ENCODE peak calls at places on chromosome 18, in nine cellular contexts. One of them, this sample, is unnamed.

GRCh38 chr18:27378396-27379094 is 193.4 kb upstream of the CHST9 start:
- DNase-seq in kidney: no peak
- DNase-seq in HFFc6: no peak
- DNase-seq in B cell: no peak
- DNase-seq in AG04449: no peak
- DNase-seq in A673: no peak
- DNase-seq in MCF 10A: peak
- DNase-seq in astrocyte of the cerebellum: peak
- DNase-seq in right atrium auricular region: no peak
- DNase-seq in this sample: peak

GRCh38 chr18:57086163-57086562 is 60.7 kb upstream of the BOD1L2 start:
- DNase-seq in HFFc6: no peak
- DNase-seq in kidney: no peak
- DNase-seq in astrocyte of the cerebellum: no peak
- DNase-seq in A673: no peak
- DNase-seq in B cell: no peak
- DNase-seq in right atrium auricular region: no peak
- DNase-seq in MCF 10A: no peak
- DNase-seq in AG04449: no peak
- DNase-seq in this sample: no peak

GRCh38 chr18:71011389-71011788 is 722.5 kb downstream of the SOCS6 start:
- DNase-seq in HFFc6: no peak
- DNase-seq in B cell: no peak
- DNase-seq in MCF 10A: no peak
- DNase-seq in right atrium auricular region: no peak
- DNase-seq in AG04449: no peak
- DNase-seq in A673: no peak
- DNase-seq in kidney: no peak
- DNase-seq in astrocyte of the cerebellum: no peak
- DNase-seq in this sample: no peak

GRCh38 chr18:10032331-10032979 is 118.6 kb downstream of the VAPA start:
- DNase-seq in astrocyte of the cerebellum: no peak
- DNase-seq in HFFc6: no peak
- DNase-seq in B cell: peak
- DNase-seq in A673: no peak
- DNase-seq in right atrium auricular region: no peak
- DNase-seq in AG04449: no peak
- DNase-seq in MCF 10A: no peak
- DNase-seq in kidney: peak
- DNase-seq in this sample: peak

GRCh38 chr18:5890261-5890605 is 5.1 kb downstream of the TMEM200C start:
- DNase-seq in HFFc6: no peak
- DNase-seq in MCF 10A: no peak
- DNase-seq in B cell: no peak
- DNase-seq in kidney: peak
- DNase-seq in AG04449: no peak
- DNase-seq in A673: no peak
- DNase-seq in astrocyte of the cerebellum: no peak
- DNase-seq in right atrium auricular region: no peak
- DNase-seq in this sample: no peak

GRCh38 chr18:49639643-49640361 is 77.9 kb downstream of the LIPG start:
- DNase-seq in HFFc6: no peak
- DNase-seq in A673: no peak
- DNase-seq in MCF 10A: no peak
- DNase-seq in AG04449: no peak
- DNase-seq in B cell: no peak
- DNase-seq in astrocyte of the cerebellum: no peak
- DNase-seq in kidney: no peak
- DNase-seq in right atrium auricular region: no peak
- DNase-seq in this sample: no peak

GRCh38 chr18:30987479-30988241 is 54.9 kb downstream of the DSC3 start:
- DNase-seq in astrocyte of the cerebellum: no peak
- DNase-seq in A673: no peak
- DNase-seq in HFFc6: no peak
- DNase-seq in MCF 10A: peak
- DNase-seq in B cell: no peak
- DNase-seq in kidney: no peak
- DNase-seq in right atrium auricular region: no peak
- DNase-seq in AG04449: no peak
- DNase-seq in this sample: no peak

GRCh38 chr18:24200494-24200893 is 61.6 kb downstream of the CABYR start:
- DNase-seq in HFFc6: no peak
- DNase-seq in astrocyte of the cerebellum: no peak
- DNase-seq in MCF 10A: no peak
- DNase-seq in B cell: no peak
- DNase-seq in A673: no peak
- DNase-seq in kidney: no peak
- DNase-seq in AG04449: no peak
- DNase-seq in right atrium auricular region: no peak
- DNase-seq in this sample: no peak

GRCh38 chr18:68662779-68663178 is 52.1 kb downstream of the TMX3 start:
- DNase-seq in AG04449: no peak
- DNase-seq in B cell: no peak
- DNase-seq in HFFc6: peak
- DNase-seq in right atrium auricular region: no peak
- DNase-seq in MCF 10A: peak
- DNase-seq in astrocyte of the cerebellum: peak
- DNase-seq in kidney: no peak
- DNase-seq in A673: peak
- DNase-seq in this sample: no peak

GRCh38 chr18:40607741-40608140 is 1347.3 kb upstream of the PIK3C3 start:
- DNase-seq in HFFc6: no peak
- DNase-seq in B cell: no peak
- DNase-seq in AG04449: no peak
- DNase-seq in MCF 10A: no peak
- DNase-seq in astrocyte of the cerebellum: no peak
- DNase-seq in right atrium auricular region: no peak
- DNase-seq in kidney: no peak
- DNase-seq in A673: no peak
- DNase-seq in this sample: no peak

GRCh38 chr18:26771524-26771923 is 94.0 kb downstream of the AQP4 start:
- DNase-seq in HFFc6: no peak
- DNase-seq in MCF 10A: peak
- DNase-seq in astrocyte of the cerebellum: no peak
- DNase-seq in B cell: no peak
- DNase-seq in right atrium auricular region: no peak
- DNase-seq in kidney: no peak
- DNase-seq in AG04449: no peak
- DNase-seq in A673: no peak
- DNase-seq in this sample: no peak

GRCh38 chr18:35732652-35733051 is 151.1 kb downstream of the GALNT1 start:
- DNase-seq in AG04449: no peak
- DNase-seq in MCF 10A: no peak
- DNase-seq in kidney: no peak
- DNase-seq in right atrium auricular region: no peak
- DNase-seq in astrocyte of the cerebellum: peak
- DNase-seq in A673: no peak
- DNase-seq in HFFc6: peak
- DNase-seq in B cell: no peak
- DNase-seq in this sample: no peak

GRCh38 chr18:23137093-23137640 is 1.9 kb downstream of the CABLES1 start:
- DNase-seq in MCF 10A: no peak
- DNase-seq in A673: no peak
- DNase-seq in AG04449: no peak
- DNase-seq in right atrium auricular region: no peak
- DNase-seq in B cell: no peak
- DNase-seq in HFFc6: no peak
- DNase-seq in kidney: no peak
- DNase-seq in astrocyte of the cerebellum: no peak
- DNase-seq in this sample: no peak

GRCh38 chr18:61991201-61991600 is 98.4 kb upstream of the RNF152 start:
- DNase-seq in MCF 10A: no peak
- DNase-seq in astrocyte of the cerebellum: peak
- DNase-seq in HFFc6: peak
- DNase-seq in AG04449: no peak
- DNase-seq in kidney: no peak
- DNase-seq in B cell: no peak
- DNase-seq in A673: no peak
- DNase-seq in right atrium auricular region: no peak
- DNase-seq in this sample: no peak

GRCh38 chr18:36185901-36186460 is 1.3 kb upstream of the MOCOS start:
- DNase-seq in B cell: no peak
- DNase-seq in AG04449: no peak
- DNase-seq in MCF 10A: no peak
- DNase-seq in right atrium auricular region: peak
- DNase-seq in astrocyte of the cerebellum: no peak
- DNase-seq in kidney: no peak
- DNase-seq in HFFc6: no peak
- DNase-seq in A673: no peak
- DNase-seq in this sample: no peak

GRCh38 chr18:68916734-68917133 is 118.9 kb downstream of the CCDC102B start:
- DNase-seq in B cell: no peak
- DNase-seq in A673: no peak
- DNase-seq in astrocyte of the cerebellum: no peak
- DNase-seq in AG04449: no peak
- DNase-seq in HFFc6: no peak
- DNase-seq in kidney: no peak
- DNase-seq in right atrium auricular region: no peak
- DNase-seq in MCF 10A: peak
- DNase-seq in this sample: no peak

GRCh38 chr18:37299471-37300304 is 265.9 kb downstream of the CELF4 start:
- DNase-seq in A673: peak
- DNase-seq in MCF 10A: peak
- DNase-seq in AG04449: peak
- DNase-seq in B cell: no peak
- DNase-seq in right atrium auricular region: peak
- DNase-seq in kidney: peak
- DNase-seq in astrocyte of the cerebellum: peak
- DNase-seq in HFFc6: peak
- DNase-seq in this sample: no peak
- TF ChIP-seq CTCF in A673: no peak
- TF ChIP-seq CTCF in MCF 10A: no peak
- TF ChIP-seq CTCF in AG04449: no peak
- TF ChIP-seq CTCF in B cell: no peak
- TF ChIP-seq CTCF in right atrium auricular region: no peak
- TF ChIP-seq CTCF in kidney: no peak
- TF ChIP-seq CTCF in astrocyte of the cerebellum: no peak
- TF ChIP-seq CTCF in HFFc6: no peak
- TF ChIP-seq CTCF in this sample: no peak

DNA sequence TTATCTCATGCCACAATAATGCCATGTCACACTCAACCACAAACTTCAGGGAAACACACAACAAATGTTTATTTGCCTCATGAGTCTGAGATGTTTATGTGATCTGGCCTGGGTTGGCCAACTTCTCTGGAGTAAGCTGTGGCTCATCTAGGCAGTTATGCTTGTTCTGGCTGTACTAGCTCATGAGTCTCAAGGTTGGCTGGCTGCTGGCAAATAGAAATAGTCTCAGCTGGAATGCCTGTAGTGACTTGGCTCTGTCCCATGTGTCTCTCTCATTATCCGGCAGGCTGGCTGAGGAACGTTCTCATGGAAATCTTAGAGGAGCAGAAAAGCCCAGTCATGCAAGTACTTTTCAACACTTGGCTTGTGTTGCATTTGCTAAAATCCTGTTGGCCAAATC is 234.9 kb upstream of the CDH2 start:
- DNase-seq in kidney: no peak
- DNase-seq in AG04449: no peak
- DNase-seq in HFFc6: peak
- DNase-seq in B cell: no peak
- DNase-seq in MCF 10A: peak
- DNase-seq in A673: peak
- DNase-seq in right atrium auricular region: peak
- DNase-seq in astrocyte of the cerebellum: peak
- DNase-seq in this sample: no peak
- TF ChIP-seq CTCF in kidney: no peak
- TF ChIP-seq CTCF in AG04449: no peak
- TF ChIP-seq CTCF in HFFc6: no peak
- TF ChIP-seq CTCF in B cell: no peak
- TF ChIP-seq CTCF in MCF 10A: no peak
- TF ChIP-seq CTCF in A673: no peak
- TF ChIP-seq CTCF in right atrium auricular region: no peak
- TF ChIP-seq CTCF in astrocyte of the cerebellum: no peak
- TF ChIP-seq CTCF in this sample: no peak

DNA sequence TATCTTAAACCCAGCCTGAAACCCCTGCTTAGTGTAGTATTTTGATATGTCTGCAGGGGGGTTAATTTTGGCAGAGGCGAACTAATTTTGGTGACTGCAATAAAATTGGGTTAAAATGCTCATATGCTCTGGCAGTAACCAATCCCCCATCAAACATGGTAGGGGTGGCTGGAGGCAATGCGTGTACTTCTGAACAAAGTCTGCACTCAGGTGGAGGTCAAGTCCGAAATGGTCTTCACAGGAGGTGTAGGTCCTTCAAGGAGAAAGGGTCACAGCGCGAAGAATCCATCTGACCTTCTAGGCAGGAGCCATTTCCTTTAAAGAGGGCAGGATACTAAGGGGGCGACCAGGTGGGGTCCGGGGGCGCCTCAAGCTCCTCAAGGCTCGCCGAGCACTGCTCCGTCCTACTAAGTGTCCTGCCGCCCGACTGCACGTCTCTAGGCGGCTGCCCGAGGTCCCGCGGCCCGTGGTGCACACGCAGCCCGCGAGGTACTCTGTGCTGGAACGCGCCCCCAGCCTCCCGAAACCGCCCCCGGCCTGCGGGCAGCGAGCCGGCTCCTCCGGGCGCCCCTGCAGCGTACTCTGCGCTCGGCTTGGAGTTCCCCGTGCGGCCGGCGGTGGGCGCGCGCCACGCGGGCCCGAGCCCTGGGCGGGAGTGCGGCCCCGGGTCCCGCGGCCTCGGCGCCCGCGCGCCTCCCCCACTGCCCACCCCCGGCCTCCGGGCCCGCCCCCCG is 1.7 kb upstream of the LDLRAD4 start:
- DNase-seq in MCF 10A: no peak
- DNase-seq in AG04449: no peak
- DNase-seq in kidney: no peak
- DNase-seq in B cell: peak
- DNase-seq in HFFc6: no peak
- DNase-seq in right atrium auricular region: no peak
- DNase-seq in astrocyte of the cerebellum: no peak
- DNase-seq in A673: peak
- DNase-seq in this sample: peak
- TF ChIP-seq CTCF in MCF 10A: no peak
- TF ChIP-seq CTCF in AG04449: peak
- TF ChIP-seq CTCF in kidney: peak
- TF ChIP-seq CTCF in B cell: no peak
- TF ChIP-seq CTCF in HFFc6: no peak
- TF ChIP-seq CTCF in right atrium auricular region: peak
- TF ChIP-seq CTCF in astrocyte of the cerebellum: peak
- TF ChIP-seq CTCF in A673: peak
- TF ChIP-seq CTCF in this sample: no peak

DNA sequence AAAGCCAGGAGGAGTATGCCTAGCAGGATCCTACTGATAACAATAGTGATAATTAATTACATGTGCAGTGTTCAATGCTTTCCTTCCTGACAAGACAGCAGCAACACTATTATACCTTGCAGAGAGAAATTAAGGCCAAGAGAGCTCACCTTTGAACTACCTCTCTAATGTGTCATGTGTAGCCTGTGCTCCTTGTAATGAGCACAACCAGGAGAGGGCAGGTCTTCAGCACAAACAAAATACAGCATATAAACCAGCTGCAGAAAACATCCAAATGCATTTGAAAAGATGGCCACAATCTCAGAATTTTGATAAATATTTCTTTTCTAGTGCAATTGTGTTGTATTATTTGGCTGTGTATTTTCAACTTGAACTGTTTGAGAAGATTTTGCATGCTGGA is 1425.7 kb downstream of the DSC3 start:
- DNase-seq in B cell: no peak
- DNase-seq in right atrium auricular region: no peak
- DNase-seq in kidney: no peak
- DNase-seq in HFFc6: no peak
- DNase-seq in MCF 10A: no peak
- DNase-seq in AG04449: no peak
- DNase-seq in astrocyte of the cerebellum: no peak
- DNase-seq in A673: no peak
- DNase-seq in this sample: no peak
- TF ChIP-seq CTCF in B cell: no peak
- TF ChIP-seq CTCF in right atrium auricular region: no peak
- TF ChIP-seq CTCF in kidney: no peak
- TF ChIP-seq CTCF in HFFc6: no peak
- TF ChIP-seq CTCF in MCF 10A: no peak
- TF ChIP-seq CTCF in AG04449: no peak
- TF ChIP-seq CTCF in astrocyte of the cerebellum: no peak
- TF ChIP-seq CTCF in A673: no peak
- TF ChIP-seq CTCF in this sample: no peak

This sample was measured in activated CD8-positive, alpha-beta T cell treated with anti-CD3 and anti-CD28 coated beads for 36 hours.